ENCODE peak calls at places on chromosomes 3 and 15, in eight cellular contexts. One of them, this sample, is unnamed.

GRCh38 chr15:27635916-27636315 is 463.2 kb downstream of the OCA2 start:
- DNase-seq in A549: no peak
- DNase-seq in neuronal stem cell: no peak
- DNase-seq in IMR-90: no peak
- DNase-seq in CD8-positive, alpha-beta memory T cell: no peak
- DNase-seq in pancreas: no peak
- DNase-seq in heart left ventricle: no peak
- DNase-seq in upper lobe of right lung: no peak
- DNase-seq in this sample: no peak

GRCh38 chr3:8490079-8490552 is 11.5 kb upstream of the LMCD1 start:
- DNase-seq in neuronal stem cell: no peak
- DNase-seq in CD8-positive, alpha-beta memory T cell: no peak
- DNase-seq in heart left ventricle: no peak
- DNase-seq in IMR-90: peak; percentile 98
- DNase-seq in pancreas: no peak
- DNase-seq in upper lobe of right lung: no peak
- DNase-seq in A549: peak; percentile 56
- DNase-seq in this sample: no peak

GRCh38 chr3:114380233-114380645 is 86.4 kb downstream of the TIGIT start:
- DNase-seq in IMR-90: peak; percentile 92
- DNase-seq in heart left ventricle: peak; percentile 83
- DNase-seq in neuronal stem cell: no peak
- DNase-seq in pancreas: no peak
- DNase-seq in CD8-positive, alpha-beta memory T cell: no peak
- DNase-seq in A549: peak; percentile 6
- DNase-seq in upper lobe of right lung: no peak
- DNase-seq in this sample: no peak

GRCh38 chr15:61033938-61034792 is 194.9 kb downstream of the RORA start:
- DNase-seq in CD8-positive, alpha-beta memory T cell: no peak
- DNase-seq in pancreas: no peak
- DNase-seq in IMR-90: peak; percentile 7
- DNase-seq in A549: no peak
- DNase-seq in neuronal stem cell: no peak
- DNase-seq in upper lobe of right lung: no peak
- DNase-seq in heart left ventricle: no peak
- DNase-seq in this sample: no peak

GRCh38 chr3:21944251-21944650 is 193.2 kb upstream of the ZNF385D start:
- DNase-seq in A549: no peak
- DNase-seq in IMR-90: no peak
- DNase-seq in pancreas: no peak
- DNase-seq in neuronal stem cell: peak; percentile 58
- DNase-seq in upper lobe of right lung: no peak
- DNase-seq in heart left ventricle: no peak
- DNase-seq in CD8-positive, alpha-beta memory T cell: no peak
- DNase-seq in this sample: no peak

GRCh38 chr15:85741021-85741421 is 53.7 kb downstream of the KLHL25 start:
- DNase-seq in pancreas: no peak
- DNase-seq in IMR-90: no peak
- DNase-seq in neuronal stem cell: no peak
- DNase-seq in A549: no peak
- DNase-seq in upper lobe of right lung: no peak
- DNase-seq in heart left ventricle: no peak
- DNase-seq in CD8-positive, alpha-beta memory T cell: no peak
- DNase-seq in this sample: peak; percentile 49

GRCh38 chr15:83248944-83249343 is 35.5 kb downstream of the BNC1 start:
- DNase-seq in CD8-positive, alpha-beta memory T cell: no peak
- DNase-seq in neuronal stem cell: no peak
- DNase-seq in pancreas: no peak
- DNase-seq in heart left ventricle: no peak
- DNase-seq in upper lobe of right lung: no peak
- DNase-seq in A549: no peak
- DNase-seq in IMR-90: no peak
- DNase-seq in this sample: peak; percentile 49

GRCh38 chr3:53715815-53716483 is 130.3 kb downstream of the CHDH start:
- DNase-seq in neuronal stem cell: no peak
- DNase-seq in A549: no peak
- DNase-seq in IMR-90: no peak
- DNase-seq in upper lobe of right lung: no peak
- DNase-seq in CD8-positive, alpha-beta memory T cell: no peak
- DNase-seq in pancreas: no peak
- DNase-seq in heart left ventricle: no peak
- DNase-seq in this sample: no peak

GRCh38 chr3:49785565-49786356 is 581 bp downstream of the IP6K1 start:
- DNase-seq in CD8-positive, alpha-beta memory T cell: peak; percentile 56
- DNase-seq in pancreas: no peak
- DNase-seq in neuronal stem cell: peak; percentile 48
- DNase-seq in A549: no peak
- DNase-seq in upper lobe of right lung: no peak
- DNase-seq in IMR-90: peak; percentile 28
- DNase-seq in heart left ventricle: peak; percentile 73
- DNase-seq in this sample: peak; percentile 63

GRCh38 chr3:175748087-175748732 is 889.1 kb downstream of the NAALADL2 start:
- DNase-seq in IMR-90: peak; percentile 26
- DNase-seq in neuronal stem cell: no peak
- DNase-seq in CD8-positive, alpha-beta memory T cell: no peak
- DNase-seq in A549: no peak
- DNase-seq in upper lobe of right lung: no peak
- DNase-seq in heart left ventricle: no peak
- DNase-seq in pancreas: no peak
- DNase-seq in this sample: no peak

GRCh38 chr15:80550219-80550909 is 144.7 kb upstream of the ABHD17C start:
- DNase-seq in CD8-positive, alpha-beta memory T cell: no peak
- DNase-seq in pancreas: no peak
- DNase-seq in upper lobe of right lung: no peak
- DNase-seq in heart left ventricle: no peak
- DNase-seq in A549: peak; percentile 32
- DNase-seq in neuronal stem cell: no peak
- DNase-seq in IMR-90: peak; percentile 98
- DNase-seq in this sample: no peak

GRCh38 chr3:186842426-186843038 is at the start of gene ADIPOQ:
- DNase-seq in neuronal stem cell: no peak
- DNase-seq in CD8-positive, alpha-beta memory T cell: no peak
- DNase-seq in upper lobe of right lung: no peak
- DNase-seq in heart left ventricle: no peak
- DNase-seq in pancreas: no peak
- DNase-seq in IMR-90: no peak
- DNase-seq in A549: no peak
- DNase-seq in this sample: no peak

GRCh38 chr3:106533097-106533496 is 664.3 kb upstream of the CBLB start:
- DNase-seq in upper lobe of right lung: no peak
- DNase-seq in IMR-90: no peak
- DNase-seq in pancreas: no peak
- DNase-seq in neuronal stem cell: no peak
- DNase-seq in CD8-positive, alpha-beta memory T cell: no peak
- DNase-seq in heart left ventricle: no peak
- DNase-seq in A549: no peak
- DNase-seq in this sample: no peak

GRCh38 chr15:39213385-39213840 is 367.5 kb upstream of the THBS1 start:
- DNase-seq in CD8-positive, alpha-beta memory T cell: no peak
- DNase-seq in upper lobe of right lung: peak; percentile 71
- DNase-seq in neuronal stem cell: peak; percentile 88
- DNase-seq in heart left ventricle: peak; percentile 55
- DNase-seq in IMR-90: peak; percentile 99
- DNase-seq in pancreas: no peak
- DNase-seq in A549: peak; percentile 26
- DNase-seq in this sample: peak; percentile 97

DNA sequence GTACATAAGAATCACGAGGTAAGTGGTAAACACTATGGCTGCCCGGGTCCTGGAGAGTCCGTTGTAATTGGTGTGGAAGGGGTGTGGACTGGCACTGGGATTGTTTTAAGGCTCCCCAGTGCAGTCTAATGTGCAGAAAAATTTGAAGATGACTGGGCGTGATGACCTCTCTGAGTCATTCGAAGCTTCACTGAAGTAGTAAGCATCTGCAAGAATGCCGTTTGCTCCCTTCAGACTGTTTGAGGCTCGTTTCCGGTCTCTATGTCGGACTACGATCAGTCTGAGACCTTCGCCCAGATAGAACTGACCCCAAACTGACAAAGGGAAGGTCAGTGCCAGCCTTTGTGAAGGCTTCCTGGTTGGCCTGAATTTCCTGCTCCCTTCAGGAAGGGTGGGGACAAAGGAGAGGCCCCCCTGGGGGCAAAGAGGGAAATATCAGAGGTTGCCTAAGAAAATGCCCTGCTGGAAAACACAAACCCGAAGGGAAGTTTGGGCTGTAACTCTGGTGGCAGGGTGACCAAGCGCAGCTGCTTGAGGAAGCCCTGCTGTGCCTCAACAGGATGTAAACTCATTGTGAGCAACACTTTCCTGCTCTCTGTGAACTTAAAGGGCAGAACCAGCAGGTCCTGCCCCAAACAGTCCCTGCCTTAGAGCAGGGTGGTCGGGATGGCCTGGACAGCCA is 34.6 kb downstream of the BTD start:
- DNase-seq in IMR-90: peak; percentile 96
- DNase-seq in CD8-positive, alpha-beta memory T cell: no peak
- DNase-seq in heart left ventricle: no peak
- DNase-seq in upper lobe of right lung: no peak
- DNase-seq in A549: peak; percentile 78
- DNase-seq in neuronal stem cell: no peak
- DNase-seq in pancreas: no peak
- DNase-seq in this sample: no peak
- H3K4me1 ChIP-seq in IMR-90: peaks cover 37% of the 10 kb centered on the region
- H3K4me1 ChIP-seq in CD8-positive, alpha-beta memory T cell: peaks cover 13% of the 10 kb centered on the region
- H3K4me1 ChIP-seq in heart left ventricle: peaks cover 5% of the 10 kb centered on the region
- H3K4me1 ChIP-seq in upper lobe of right lung: peaks cover 36% of the 10 kb centered on the region
- H3K4me1 ChIP-seq in A549: peaks cover 81% of the 10 kb centered on the region
- H3K4me1 ChIP-seq in neuronal stem cell: peaks cover 2% of the 10 kb centered on the region
- H3K4me1 ChIP-seq in pancreas: peaks cover 11% of the 10 kb centered on the region
- H3K4me1 ChIP-seq in this sample: peaks cover 52% of the 10 kb centered on the region

DNA sequence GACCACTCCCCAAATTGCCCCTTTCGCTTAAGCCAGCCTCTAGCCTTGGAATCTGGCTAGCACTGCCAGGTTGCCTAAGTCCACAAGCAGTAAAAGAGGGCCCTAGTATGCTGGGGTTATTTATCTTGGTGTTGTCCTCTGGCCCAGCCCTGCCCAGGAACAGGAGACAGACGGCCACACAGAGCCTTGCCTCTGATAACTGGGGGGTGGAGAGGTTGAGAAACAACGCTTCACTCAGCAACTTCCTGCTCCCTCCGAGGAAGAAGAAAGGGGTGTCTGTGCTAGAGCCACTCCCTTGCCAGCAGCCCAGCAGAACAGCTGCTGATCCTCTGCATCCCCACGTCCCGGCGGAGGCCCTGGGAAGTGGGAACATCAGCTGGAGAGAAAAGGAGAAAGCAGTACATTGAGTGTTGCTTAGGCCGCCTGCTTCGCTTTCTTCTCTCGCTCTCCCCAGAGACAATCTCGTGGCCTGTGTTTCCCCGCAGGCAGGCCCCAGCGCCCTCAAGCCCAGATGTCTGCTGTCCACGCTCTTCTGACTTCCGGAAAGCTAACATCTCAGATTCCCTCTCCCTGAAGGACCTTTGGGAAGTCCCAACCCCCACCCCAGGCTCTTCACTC is 22.6 kb upstream of the C3orf70 start:
- DNase-seq in IMR-90: peak; percentile 22
- DNase-seq in A549: no peak
- DNase-seq in neuronal stem cell: no peak
- DNase-seq in heart left ventricle: peak; percentile 79
- DNase-seq in pancreas: no peak
- DNase-seq in CD8-positive, alpha-beta memory T cell: no peak
- DNase-seq in upper lobe of right lung: no peak
- DNase-seq in this sample: peak; percentile 67
- H3K4me3 ChIP-seq in IMR-90: no peak overlapping the region
- H3K4me3 ChIP-seq in A549: no peak overlapping the region
- H3K4me3 ChIP-seq in neuronal stem cell: no peak overlapping the region
- H3K4me3 ChIP-seq in heart left ventricle: no peak overlapping the region
- H3K4me3 ChIP-seq in pancreas: no peak overlapping the region
- H3K4me3 ChIP-seq in CD8-positive, alpha-beta memory T cell: no peak overlapping the region
- H3K4me3 ChIP-seq in upper lobe of right lung: no peak overlapping the region
- H3K4me3 ChIP-seq in this sample: peak overlapping the region; percentile 30

DNA sequence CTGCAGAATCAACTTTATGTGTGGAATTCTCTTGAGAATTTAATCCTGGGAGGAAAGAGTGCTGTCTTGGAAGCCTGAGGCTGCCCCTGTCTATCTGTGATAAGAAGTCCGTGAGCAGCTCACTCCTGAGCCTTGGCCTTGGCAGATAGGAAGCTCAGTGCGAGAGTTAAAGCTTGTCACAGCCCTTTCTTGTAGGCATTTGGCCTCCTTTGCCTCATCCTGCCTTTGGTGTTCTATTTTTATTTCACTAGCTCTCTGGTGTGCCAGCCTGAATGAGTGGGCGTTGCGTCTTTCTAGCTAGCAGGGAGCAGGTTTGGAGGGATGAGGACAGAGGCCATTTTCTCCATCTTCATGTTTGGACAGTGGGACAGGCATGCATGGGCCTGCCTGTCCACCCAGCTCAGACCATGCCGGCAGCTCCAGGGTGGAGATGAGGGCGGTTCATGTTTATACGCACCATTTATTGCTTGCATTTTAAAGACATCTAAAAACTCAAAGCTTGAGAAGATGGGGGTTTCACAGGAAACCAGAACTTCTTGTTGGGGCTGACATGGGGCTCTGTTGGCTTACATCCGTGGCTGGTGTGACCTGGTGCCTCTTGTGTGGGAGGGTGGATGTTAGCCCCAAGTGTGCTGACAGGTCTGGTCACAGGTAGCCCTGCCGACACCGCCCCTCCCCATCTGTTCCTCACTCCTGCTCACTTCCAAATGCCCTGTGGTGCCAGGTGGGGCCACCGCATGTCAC is 29.8 kb downstream of the IRAK2 start:
- DNase-seq in upper lobe of right lung: no peak
- DNase-seq in A549: no peak
- DNase-seq in CD8-positive, alpha-beta memory T cell: peak; percentile 79
- DNase-seq in neuronal stem cell: no peak
- DNase-seq in IMR-90: no peak
- DNase-seq in pancreas: no peak
- DNase-seq in heart left ventricle: no peak
- DNase-seq in this sample: no peak
- H3K4me1 ChIP-seq in upper lobe of right lung: peaks cover 76% of the 10 kb centered on the region
- H3K4me1 ChIP-seq in A549: peaks cover 83% of the 10 kb centered on the region
- H3K4me1 ChIP-seq in CD8-positive, alpha-beta memory T cell: peaks cover 95% of the 10 kb centered on the region
- H3K4me1 ChIP-seq in neuronal stem cell: peaks cover 10% of the 10 kb centered on the region
- H3K4me1 ChIP-seq in IMR-90: peaks cover 44% of the 10 kb centered on the region
- H3K4me1 ChIP-seq in pancreas: peaks cover 48% of the 10 kb centered on the region
- H3K4me1 ChIP-seq in heart left ventricle: peaks cover 30% of the 10 kb centered on the region
- H3K4me1 ChIP-seq in this sample: peaks cover 7% of the 10 kb centered on the region

GRCh38 chr3:187985636-187986035 is 168.3 kb upstream of the LPP start:
- DNase-seq in pancreas: no peak
- DNase-seq in heart left ventricle: no peak
- DNase-seq in IMR-90: peak; percentile 36
- DNase-seq in A549: no peak
- DNase-seq in upper lobe of right lung: no peak
- DNase-seq in neuronal stem cell: no peak
- DNase-seq in CD8-positive, alpha-beta memory T cell: no peak
- DNase-seq in this sample: no peak

GRCh38 chr3:187987919-187988318 is 166.0 kb upstream of the LPP start:
- DNase-seq in IMR-90: no peak
- DNase-seq in CD8-positive, alpha-beta memory T cell: no peak
- DNase-seq in pancreas: no peak
- DNase-seq in neuronal stem cell: no peak
- DNase-seq in upper lobe of right lung: no peak
- DNase-seq in heart left ventricle: no peak
- DNase-seq in A549: no peak
- DNase-seq in this sample: no peak

GRCh38 chr3:187983484-187984124 is 170.4 kb upstream of the LPP start:
- DNase-seq in heart left ventricle: no peak
- DNase-seq in CD8-positive, alpha-beta memory T cell: no peak
- DNase-seq in pancreas: no peak
- DNase-seq in upper lobe of right lung: no peak
- DNase-seq in IMR-90: no peak
- DNase-seq in neuronal stem cell: no peak
- DNase-seq in A549: no peak
- DNase-seq in this sample: no peak

GRCh38 chr3:187987162-187987561 is 166.8 kb upstream of the LPP start:
- DNase-seq in upper lobe of right lung: no peak
- DNase-seq in A549: no peak
- DNase-seq in neuronal stem cell: no peak
- DNase-seq in heart left ventricle: no peak
- DNase-seq in CD8-positive, alpha-beta memory T cell: no peak
- DNase-seq in pancreas: no peak
- DNase-seq in IMR-90: no peak
- DNase-seq in this sample: no peak

GRCh38 chr3:187986514-187986934 is 167.4 kb upstream of the LPP start:
- DNase-seq in neuronal stem cell: no peak
- DNase-seq in A549: peak; percentile 70
- DNase-seq in heart left ventricle: no peak
- DNase-seq in upper lobe of right lung: no peak
- DNase-seq in IMR-90: peak; percentile 96
- DNase-seq in pancreas: no peak
- DNase-seq in CD8-positive, alpha-beta memory T cell: no peak
- DNase-seq in this sample: no peak
- H3K4me3 ChIP-seq in neuronal stem cell: no peak overlapping the region
- H3K4me3 ChIP-seq in A549: no peak overlapping the region
- H3K4me3 ChIP-seq in heart left ventricle: no peak overlapping the region
- H3K4me3 ChIP-seq in upper lobe of right lung: no peak overlapping the region
- H3K4me3 ChIP-seq in IMR-90: no peak overlapping the region
- H3K4me3 ChIP-seq in pancreas: no peak overlapping the region
- H3K4me3 ChIP-seq in CD8-positive, alpha-beta memory T cell: no peak overlapping the region
- H3K4me3 ChIP-seq in this sample: no peak overlapping the region

This sample was measured in GM23338.